ENCODE peak calls at places on chromosomes 5 and 9, in nine cellular contexts. Y, T, H, R, I, B, G, X and S are unnamed samples.

GRCh38 chr9:123686131-123686848 is 243.6 kb downstream of the DENND1A start:
- DNase-seq in Y (peak; percentile 11), B (no peak), H (peak; percentile 57), R (no peak), G (peak; percentile 60), I (no peak), T (no peak), X (no peak), S (no peak)

GRCh38 chr5:42005561-42006153 is 80.6 kb downstream of the FBXO4 start:
- DNase-seq in Y (peak; percentile 23), T (peak; percentile 57), X (peak; percentile 13), B (peak; percentile 37), R (peak; percentile 0), G (peak; percentile 44), H (peak; percentile 39), I (no peak), S (no peak)

GRCh38 chr9:71036501-71036900 is 84.9 kb downstream of the TRPM3 start:
- DNase-seq in G (peak; percentile 73), Y (no peak), H (peak; percentile 53), R (peak; percentile 40), B (no peak), X (peak; percentile 23), I (no peak), T (peak; percentile 32), S (peak; percentile 55)

GRCh38 chr9:806285-807156 is 35.0 kb upstream of the DMRT1 start:
- DNase-seq in T (peak; percentile 81), Y (peak; percentile 18), G (peak; percentile 65), B (peak; percentile 67), H (peak; percentile 45), X (peak; percentile 2), R (peak; percentile 6), I (no peak), S (peak; percentile 30)

GRCh38 chr9:4297151-4297794 is 2.6 kb downstream of the GLIS3 start:
- DNase-seq in G (peak; percentile 90), T (peak; percentile 89), R (peak; percentile 9), X (peak; percentile 49), B (peak; percentile 71), I (peak; percentile 79), Y (peak; percentile 96), H (peak; percentile 87), S (peak; percentile 28)

GRCh38 chr5:111998871-111999270 is 241.9 kb upstream of the NREP start:
- DNase-seq in I (no peak), H (no peak), X (no peak), Y (no peak), T (no peak), R (no peak), G (no peak), B (no peak), S (no peak)

GRCh38 chr5:172444626-172445365 is 9.5 kb downstream of the SH3PXD2B start:
- DNase-seq in Y (no peak), B (no peak), I (peak; percentile 45), T (no peak), G (no peak), X (no peak), R (no peak), H (no peak), S (no peak)

GRCh38 chr5:157165668-157166067 is 396 bp downstream of the GARIN3 start:
- DNase-seq in X (no peak), H (no peak), R (no peak), T (no peak), B (no peak), Y (no peak), G (no peak), I (no peak), S (no peak)

GRCh38 chr9:136043386-136044054 is 51.6 kb downstream of the NACC2 start:
- DNase-seq in B (no peak), I (peak; percentile 52), Y (no peak), T (no peak), R (no peak), H (no peak), G (no peak), X (no peak), S (no peak)

GRCh38 chr5:136192526-136193395 is at the start of gene SMIM32:
- DNase-seq in X (no peak), I (peak; percentile 74), R (peak; percentile 43), Y (no peak), H (peak; percentile 43), G (peak; percentile 16), B (no peak), T (peak; percentile 33), S (peak; percentile 67)

GRCh38 chr5:8954801-8955200 is 591.1 kb downstream of the SEMA5A start:
- DNase-seq in G (no peak), I (no peak), H (no peak), Y (no peak), X (no peak), B (peak; percentile 12), R (no peak), T (no peak), S (no peak)

GRCh38 chr5:132485641-132486317 is 4.8 kb downstream of the IRF1 start:
- DNase-seq in Y (no peak), I (peak; percentile 80), T (no peak), R (no peak), B (no peak), G (no peak), X (no peak), H (no peak), S (no peak)